ENCODE peak calls at places on chromosomes 7 and 10, in eight cellular contexts. C is mucosa of descending colon; N is stimulated activated CD8-positive, alpha-beta memory T cell treated with anti-CD3 and anti-CD28 coated beads, Interleukin-2, amount 100 ng/mL, for 1 hour; A is activated CD8-positive, alpha-beta T cell treated with anti-CD3 and anti-CD28 coated beads for 36 hours; V is GM23248; G is activated T-cell treated with anti-CD3 and anti-CD28 coated beads for 1 hour; Q is ELR; E is activated CD4-positive, alpha-beta T cell treated with anti-CD3 and anti-CD28 coated beads, Interleukin-2, amount 10 ng/mL, durations not matched to agents 7 days and 5 days. F is an unnamed sample.

GRCh38 chr7:151595702-151596340 is 76.1 kb upstream of the RHEB start:
- DNase-seq in C (no peak), N (no peak), A (no peak), V (no peak), G (no peak), Q (no peak), E (no peak), F (no peak)

GRCh38 chr7:129227646-129228578 is 3.1 kb downstream of the AHCYL2 start:
- DNase-seq in C (no peak), N (no peak), A (no peak), V (no peak), G (no peak), Q (no peak), E (no peak), F (no peak)

GRCh38 chr7:2934984-2935740 is 91.1 kb upstream of the GNA12 start:
- DNase-seq in C (no peak), N (no peak), A (no peak), V (no peak), G (no peak), Q (no peak), E (no peak), F (no peak)

GRCh38 chr7:1044189-1045037 is at the start of gene GPR146:
- DNase-seq in C (peak), N (peak), A (peak), V (peak), G (peak), Q (peak), E (peak), F (peak)

GRCh38 chr10:58810751-58811150 is 298.1 kb downstream of the BICC1 start:
- DNase-seq in C (no peak), N (no peak), A (no peak), V (no peak), G (no peak), Q (no peak), E (no peak), F (no peak)

GRCh38 chr7:44581426-44581906 is 565 bp downstream of the TMED4 start:
- DNase-seq in C (peak), N (no peak), A (peak), V (peak), G (peak), Q (peak), E (peak), F (peak)

GRCh38 chr10:133257489-133258065 is 19.1 kb downstream of the ADAM8 start:
- DNase-seq in C (peak), N (no peak), A (peak), V (peak), G (no peak), Q (peak), E (peak), F (no peak)

GRCh38 chr7:98868450-98868849 is 1.4 kb downstream of the TMEM130 start:
- DNase-seq in C (no peak), N (no peak), A (no peak), V (no peak), G (no peak), Q (no peak), E (no peak), F (no peak)

GRCh38 chr10:72425133-72425532 is 70.4 kb upstream of the DNAJB12 start:
- DNase-seq in C (no peak), N (no peak), A (no peak), V (no peak), G (no peak), Q (no peak), E (no peak), F (no peak)

GRCh38 chr7:119630570-119630969 is 642.4 kb upstream of the KCND2 start:
- DNase-seq in C (no peak), N (no peak), A (no peak), V (no peak), G (no peak), Q (no peak), E (no peak), F (no peak)

GRCh38 chr10:1358860-1359598 is 302.8 kb downstream of the WDR37 start:
- DNase-seq in C (no peak), N (no peak), A (peak), V (no peak), G (no peak), Q (no peak), E (peak), F (peak)

GRCh38 chr10:62815373-62816111 is 624 bp downstream of the EGR2 start:
- DNase-seq in C (peak), N (peak), A (peak), V (peak), G (peak), Q (peak), E (peak), F (no peak)

GRCh38 chr7:147013820-147014219 is 897.2 kb downstream of the CNTNAP2 start:
- DNase-seq in C (no peak), N (no peak), A (no peak), V (no peak), G (no peak), Q (peak), E (no peak), F (no peak)

GRCh38 chr7:7564323-7564780 is 2.3 kb upstream of the MIOS start:
- DNase-seq in C (no peak), N (no peak), A (no peak), V (peak), G (no peak), Q (peak), E (no peak), F (no peak)

GRCh38 chr10:131280101-131280500 is 31.4 kb downstream of the TCERG1L start:
- DNase-seq in C (no peak), N (no peak), A (no peak), V (no peak), G (no peak), Q (no peak), E (no peak), F (no peak)

GRCh38 chr7:140672382-140673062 is at the start of gene ADCK2:
- DNase-seq in C (peak), N (peak), A (peak), V (peak), G (peak), Q (peak), E (peak), F (peak)

GRCh38 chr10:63434866-63435854 is 30.6 kb downstream of the JMJD1C start:
- DNase-seq in C (no peak), N (no peak), A (no peak), V (no peak), G (no peak), Q (no peak), E (no peak), F (no peak)

GRCh38 chr7:6416516-6417145 is 31.1 kb downstream of the DAGLB start:
- DNase-seq in C (no peak), N (no peak), A (no peak), V (no peak), G (no peak), Q (no peak), E (no peak), F (no peak)

GRCh38 chr10:68224810-68225209 is 7.1 kb downstream of the ATOH7 start:
- DNase-seq in C (no peak), N (no peak), A (no peak), V (peak), G (no peak), Q (peak), E (no peak), F (no peak)

GRCh38 chr7:17233643-17234397 is 64.6 kb upstream of the AHR start:
- DNase-seq in C (no peak), N (peak), A (peak), V (peak), G (peak), Q (peak), E (peak), F (peak)

GRCh38 chr10:25024528-25024927 is 8.1 kb downstream of the THNSL1 start:
- DNase-seq in C (no peak), N (no peak), A (no peak), V (peak), G (no peak), Q (no peak), E (no peak), F (no peak)

GRCh38 chr10:112799726-112800510 is 150.1 kb upstream of the TCF7L2 start:
- DNase-seq in C (no peak), N (no peak), A (no peak), V (no peak), G (no peak), Q (no peak), E (no peak), F (peak)

GRCh38 chr10:104642311-104643022 is 1.4 kb downstream of the SORCS3 start:
- DNase-seq in C (peak), N (no peak), A (peak), V (peak), G (no peak), Q (peak), E (peak), F (no peak)

GRCh38 chr10:124756156-124756555 is 12.0 kb upstream of the FAM53B start:
- DNase-seq in C (no peak), N (no peak), A (no peak), V (no peak), G (no peak), Q (no peak), E (no peak), F (no peak)

GRCh38 chr10:5971315-5971832 is 6.0 kb downstream of the IL15RA start:
- DNase-seq in C (no peak), N (no peak), A (peak), V (peak), G (no peak), Q (no peak), E (peak), F (no peak)

GRCh38 chr10:80204801-80205477 is 398 bp downstream of the ANXA11 start:
- DNase-seq in C (no peak), N (no peak), A (peak), V (peak), G (peak), Q (peak), E (no peak), F (no peak)

GRCh38 chr10:70931168-70931805 is 42.9 kb upstream of the PCBD1 start:
- DNase-seq in C (no peak), N (no peak), A (no peak), V (peak), G (no peak), Q (peak), E (no peak), F (no peak)

GRCh38 chr10:84139126-84140035 is at the start of gene GHITM:
- DNase-seq in C (peak), N (peak), A (peak), V (peak), G (peak), Q (peak), E (peak), F (peak)

GRCh38 chr7:132511387-132511786 is 64.9 kb downstream of the PLXNA4 start:
- DNase-seq in C (no peak), N (no peak), A (no peak), V (no peak), G (no peak), Q (no peak), E (no peak), F (no peak)

GRCh38 chr7:2729893-2730716 is 42.1 kb downstream of the AMZ1 start:
- DNase-seq in C (peak), N (no peak), A (peak), V (no peak), G (no peak), Q (no peak), E (no peak), F (no peak)

GRCh38 chr10:75070478-75071163 is 40.8 kb upstream of the SAMD8 start:
- DNase-seq in C (no peak), N (no peak), A (no peak), V (no peak), G (no peak), Q (no peak), E (no peak), F (no peak)

GRCh38 chr7:81159402-81159801 is 240.6 kb upstream of the SEMA3C start:
- DNase-seq in C (no peak), N (no peak), A (no peak), V (peak), G (no peak), Q (peak), E (no peak), F (no peak)

GRCh38 chr7:144834516-144835165 is 1.2 kb downstream of the TPK1 start:
- DNase-seq in C (no peak), N (no peak), A (peak), V (peak), G (peak), Q (no peak), E (peak), F (no peak)

GRCh38 chr7:149877890-149878522 is 4.2 kb downstream of the ATP6V0E2 start:
- DNase-seq in C (no peak), N (no peak), A (no peak), V (no peak), G (no peak), Q (no peak), E (no peak), F (no peak)

GRCh38 chr7:153193144-153193595 is 433.6 kb downstream of the ACTR3B start:
- DNase-seq in C (no peak), N (no peak), A (peak), V (peak), G (no peak), Q (peak), E (no peak), F (peak)

GRCh38 chr10:12981570-12981969 is 19.9 kb downstream of the CCDC3 start:
- DNase-seq in C (no peak), N (no peak), A (no peak), V (peak), G (no peak), Q (peak), E (no peak), F (no peak)

F was measured in Jurkat, Clone E6-1.